ENCODE peak calls at places on chromosome 16, in nine cellular contexts. One of them, this sample, is unnamed.

GRCh38 chr16:19437280-19437679 is 19.6 kb downstream of the TMC5 start:
- DNase-seq in dermis blood vessel endothelial cell: no peak
- DNase-seq in GM23338: no peak
- DNase-seq in naive thymus-derived CD4-positive, alpha-beta T cell: no peak
- DNase-seq in activated CD8-positive, alpha-beta memory T cell treated with anti-CD3 and anti-CD28 coated beads, Interleukin-2, amount 10 ng/mL, durations not matched to agents 7 days and 5 days: no peak
- DNase-seq in A549: no peak
- DNase-seq in psoas muscle: no peak
- DNase-seq in NK-92 treated with Interleukin-12 subunit alpha and Interleukin-12 subunit beta, amount 100 ng/mL, for 24 hours: no peak
- DNase-seq in GM23248: no peak
- DNase-seq in this sample: no peak

GRCh38 chr16:19153876-19154275 is 14.2 kb upstream of the SYT17 start:
- DNase-seq in NK-92 treated with Interleukin-12 subunit alpha and Interleukin-12 subunit beta, amount 100 ng/mL, for 24 hours: no peak
- DNase-seq in GM23248: no peak
- DNase-seq in GM23338: peak; percentile 52
- DNase-seq in psoas muscle: no peak
- DNase-seq in A549: peak; percentile 59
- DNase-seq in activated CD8-positive, alpha-beta memory T cell treated with anti-CD3 and anti-CD28 coated beads, Interleukin-2, amount 10 ng/mL, durations not matched to agents 7 days and 5 days: no peak
- DNase-seq in naive thymus-derived CD4-positive, alpha-beta T cell: no peak
- DNase-seq in dermis blood vessel endothelial cell: peak; percentile 14
- DNase-seq in this sample: no peak

GRCh38 chr16:50522324-50522723 is 25.9 kb upstream of the NKD1 start:
- DNase-seq in A549: no peak
- DNase-seq in GM23338: no peak
- DNase-seq in GM23248: no peak
- DNase-seq in activated CD8-positive, alpha-beta memory T cell treated with anti-CD3 and anti-CD28 coated beads, Interleukin-2, amount 10 ng/mL, durations not matched to agents 7 days and 5 days: no peak
- DNase-seq in naive thymus-derived CD4-positive, alpha-beta T cell: no peak
- DNase-seq in psoas muscle: no peak
- DNase-seq in NK-92 treated with Interleukin-12 subunit alpha and Interleukin-12 subunit beta, amount 100 ng/mL, for 24 hours: no peak
- DNase-seq in dermis blood vessel endothelial cell: no peak
- DNase-seq in this sample: no peak

GRCh38 chr16:15928261-15929104 is 20.9 kb upstream of the ABCC1 start:
- DNase-seq in GM23338: no peak
- DNase-seq in dermis blood vessel endothelial cell: no peak
- DNase-seq in naive thymus-derived CD4-positive, alpha-beta T cell: no peak
- DNase-seq in NK-92 treated with Interleukin-12 subunit alpha and Interleukin-12 subunit beta, amount 100 ng/mL, for 24 hours: no peak
- DNase-seq in psoas muscle: no peak
- DNase-seq in activated CD8-positive, alpha-beta memory T cell treated with anti-CD3 and anti-CD28 coated beads, Interleukin-2, amount 10 ng/mL, durations not matched to agents 7 days and 5 days: no peak
- DNase-seq in GM23248: no peak
- DNase-seq in A549: no peak
- DNase-seq in this sample: no peak

GRCh38 chr16:25109643-25110042 is 1.9 kb upstream of the LCMT1 start:
- DNase-seq in GM23338: no peak
- DNase-seq in naive thymus-derived CD4-positive, alpha-beta T cell: no peak
- DNase-seq in NK-92 treated with Interleukin-12 subunit alpha and Interleukin-12 subunit beta, amount 100 ng/mL, for 24 hours: no peak
- DNase-seq in GM23248: peak; percentile 96
- DNase-seq in A549: peak; percentile 78
- DNase-seq in dermis blood vessel endothelial cell: peak; percentile 97
- DNase-seq in activated CD8-positive, alpha-beta memory T cell treated with anti-CD3 and anti-CD28 coated beads, Interleukin-2, amount 10 ng/mL, durations not matched to agents 7 days and 5 days: no peak
- DNase-seq in psoas muscle: peak; percentile 60
- DNase-seq in this sample: no peak

GRCh38 chr16:47037746-47038458 is 64.4 kb upstream of the DNAJA2 start:
- DNase-seq in dermis blood vessel endothelial cell: peak; percentile 85
- DNase-seq in naive thymus-derived CD4-positive, alpha-beta T cell: peak; percentile 83
- DNase-seq in activated CD8-positive, alpha-beta memory T cell treated with anti-CD3 and anti-CD28 coated beads, Interleukin-2, amount 10 ng/mL, durations not matched to agents 7 days and 5 days: peak; percentile 90
- DNase-seq in GM23248: peak; percentile 90
- DNase-seq in psoas muscle: peak; percentile 91
- DNase-seq in GM23338: peak; percentile 88
- DNase-seq in NK-92 treated with Interleukin-12 subunit alpha and Interleukin-12 subunit beta, amount 100 ng/mL, for 24 hours: peak; percentile 20
- DNase-seq in A549: peak; percentile 89
- DNase-seq in this sample: no peak

GRCh38 chr16:21685034-21685455 is 21.3 kb downstream of the OTOA start:
- DNase-seq in GM23248: no peak
- DNase-seq in A549: no peak
- DNase-seq in psoas muscle: no peak
- DNase-seq in dermis blood vessel endothelial cell: peak; percentile 9
- DNase-seq in activated CD8-positive, alpha-beta memory T cell treated with anti-CD3 and anti-CD28 coated beads, Interleukin-2, amount 10 ng/mL, durations not matched to agents 7 days and 5 days: no peak
- DNase-seq in NK-92 treated with Interleukin-12 subunit alpha and Interleukin-12 subunit beta, amount 100 ng/mL, for 24 hours: no peak
- DNase-seq in naive thymus-derived CD4-positive, alpha-beta T cell: no peak
- DNase-seq in GM23338: peak; percentile 70
- DNase-seq in this sample: no peak

GRCh38 chr16:86929149-86929871 is 351.0 kb downstream of the FOXL1 start:
- DNase-seq in GM23338: no peak
- DNase-seq in psoas muscle: no peak
- DNase-seq in GM23248: peak; percentile 77
- DNase-seq in activated CD8-positive, alpha-beta memory T cell treated with anti-CD3 and anti-CD28 coated beads, Interleukin-2, amount 10 ng/mL, durations not matched to agents 7 days and 5 days: no peak
- DNase-seq in NK-92 treated with Interleukin-12 subunit alpha and Interleukin-12 subunit beta, amount 100 ng/mL, for 24 hours: no peak
- DNase-seq in A549: no peak
- DNase-seq in naive thymus-derived CD4-positive, alpha-beta T cell: no peak
- DNase-seq in dermis blood vessel endothelial cell: peak; percentile 89
- DNase-seq in this sample: no peak

GRCh38 chr16:2341456-2342447 is 1.2 kb upstream of the ABCA3 start:
- DNase-seq in GM23248: no peak
- DNase-seq in activated CD8-positive, alpha-beta memory T cell treated with anti-CD3 and anti-CD28 coated beads, Interleukin-2, amount 10 ng/mL, durations not matched to agents 7 days and 5 days: no peak
- DNase-seq in A549: no peak
- DNase-seq in NK-92 treated with Interleukin-12 subunit alpha and Interleukin-12 subunit beta, amount 100 ng/mL, for 24 hours: no peak
- DNase-seq in dermis blood vessel endothelial cell: no peak
- DNase-seq in GM23338: peak; percentile 73
- DNase-seq in psoas muscle: peak; percentile 37
- DNase-seq in naive thymus-derived CD4-positive, alpha-beta T cell: no peak
- DNase-seq in this sample: no peak

GRCh38 chr16:86508028-86508946 is 2.0 kb upstream of the FOXF1 start:
- DNase-seq in GM23248: peak; percentile 36
- DNase-seq in GM23338: peak; percentile 70
- DNase-seq in A549: no peak
- DNase-seq in NK-92 treated with Interleukin-12 subunit alpha and Interleukin-12 subunit beta, amount 100 ng/mL, for 24 hours: no peak
- DNase-seq in dermis blood vessel endothelial cell: peak; percentile 36
- DNase-seq in naive thymus-derived CD4-positive, alpha-beta T cell: no peak
- DNase-seq in activated CD8-positive, alpha-beta memory T cell treated with anti-CD3 and anti-CD28 coated beads, Interleukin-2, amount 10 ng/mL, durations not matched to agents 7 days and 5 days: no peak
- DNase-seq in psoas muscle: no peak
- DNase-seq in this sample: no peak

GRCh38 chr16:89633064-89633631 is 19.7 kb downstream of the DPEP1 start:
- DNase-seq in A549: peak; percentile 72
- DNase-seq in naive thymus-derived CD4-positive, alpha-beta T cell: no peak
- DNase-seq in dermis blood vessel endothelial cell: no peak
- DNase-seq in GM23338: no peak
- DNase-seq in GM23248: peak; percentile 96
- DNase-seq in NK-92 treated with Interleukin-12 subunit alpha and Interleukin-12 subunit beta, amount 100 ng/mL, for 24 hours: no peak
- DNase-seq in psoas muscle: no peak
- DNase-seq in activated CD8-positive, alpha-beta memory T cell treated with anti-CD3 and anti-CD28 coated beads, Interleukin-2, amount 10 ng/mL, durations not matched to agents 7 days and 5 days: no peak
- DNase-seq in this sample: no peak

GRCh38 chr16:66925322-66925840 is at the start of gene RRAD:
- DNase-seq in naive thymus-derived CD4-positive, alpha-beta T cell: no peak
- DNase-seq in GM23338: peak; percentile 50
- DNase-seq in A549: no peak
- DNase-seq in NK-92 treated with Interleukin-12 subunit alpha and Interleukin-12 subunit beta, amount 100 ng/mL, for 24 hours: no peak
- DNase-seq in dermis blood vessel endothelial cell: peak; percentile 29
- DNase-seq in GM23248: peak; percentile 54
- DNase-seq in activated CD8-positive, alpha-beta memory T cell treated with anti-CD3 and anti-CD28 coated beads, Interleukin-2, amount 10 ng/mL, durations not matched to agents 7 days and 5 days: no peak
- DNase-seq in psoas muscle: peak; percentile 80
- DNase-seq in this sample: no peak

GRCh38 chr16:82263456-82264159 is 93.6 kb upstream of the MPHOSPH6 start:
- DNase-seq in GM23248: peak; percentile 64
- DNase-seq in A549: peak; percentile 51
- DNase-seq in NK-92 treated with Interleukin-12 subunit alpha and Interleukin-12 subunit beta, amount 100 ng/mL, for 24 hours: peak; percentile 5
- DNase-seq in GM23338: peak; percentile 80
- DNase-seq in psoas muscle: peak; percentile 20
- DNase-seq in naive thymus-derived CD4-positive, alpha-beta T cell: peak; percentile 20
- DNase-seq in dermis blood vessel endothelial cell: peak; percentile 80
- DNase-seq in activated CD8-positive, alpha-beta memory T cell treated with anti-CD3 and anti-CD28 coated beads, Interleukin-2, amount 10 ng/mL, durations not matched to agents 7 days and 5 days: peak; percentile 64
- DNase-seq in this sample: no peak

GRCh38 chr16:65790768-65791167 is 575.7 kb upstream of the CDH5 start:
- DNase-seq in NK-92 treated with Interleukin-12 subunit alpha and Interleukin-12 subunit beta, amount 100 ng/mL, for 24 hours: no peak
- DNase-seq in GM23338: no peak
- DNase-seq in A549: no peak
- DNase-seq in psoas muscle: no peak
- DNase-seq in dermis blood vessel endothelial cell: no peak
- DNase-seq in naive thymus-derived CD4-positive, alpha-beta T cell: no peak
- DNase-seq in GM23248: no peak
- DNase-seq in activated CD8-positive, alpha-beta memory T cell treated with anti-CD3 and anti-CD28 coated beads, Interleukin-2, amount 10 ng/mL, durations not matched to agents 7 days and 5 days: no peak
- DNase-seq in this sample: no peak

GRCh38 chr16:2836646-2837508 is 6.8 kb downstream of the ZG16B start:
- DNase-seq in NK-92 treated with Interleukin-12 subunit alpha and Interleukin-12 subunit beta, amount 100 ng/mL, for 24 hours: no peak
- DNase-seq in GM23338: no peak
- DNase-seq in psoas muscle: no peak
- DNase-seq in dermis blood vessel endothelial cell: no peak
- DNase-seq in GM23248: peak; percentile 41
- DNase-seq in A549: no peak
- DNase-seq in naive thymus-derived CD4-positive, alpha-beta T cell: no peak
- DNase-seq in activated CD8-positive, alpha-beta memory T cell treated with anti-CD3 and anti-CD28 coated beads, Interleukin-2, amount 10 ng/mL, durations not matched to agents 7 days and 5 days: no peak
- DNase-seq in this sample: no peak

GRCh38 chr16:23508589-23509440 is 1.5 kb downstream of the GGA2 start:
- DNase-seq in psoas muscle: no peak
- DNase-seq in NK-92 treated with Interleukin-12 subunit alpha and Interleukin-12 subunit beta, amount 100 ng/mL, for 24 hours: no peak
- DNase-seq in activated CD8-positive, alpha-beta memory T cell treated with anti-CD3 and anti-CD28 coated beads, Interleukin-2, amount 10 ng/mL, durations not matched to agents 7 days and 5 days: no peak
- DNase-seq in A549: no peak
- DNase-seq in naive thymus-derived CD4-positive, alpha-beta T cell: no peak
- DNase-seq in dermis blood vessel endothelial cell: peak; percentile 29
- DNase-seq in GM23338: peak; percentile 69
- DNase-seq in GM23248: peak; percentile 54
- DNase-seq in this sample: no peak

GRCh38 chr16:67910162-67910561 is 17.1 kb downstream of the PSKH1 start:
- DNase-seq in dermis blood vessel endothelial cell: peak; percentile 55
- DNase-seq in GM23248: peak; percentile 61
- DNase-seq in naive thymus-derived CD4-positive, alpha-beta T cell: no peak
- DNase-seq in psoas muscle: no peak
- DNase-seq in A549: no peak
- DNase-seq in GM23338: no peak
- DNase-seq in activated CD8-positive, alpha-beta memory T cell treated with anti-CD3 and anti-CD28 coated beads, Interleukin-2, amount 10 ng/mL, durations not matched to agents 7 days and 5 days: peak; percentile 73
- DNase-seq in NK-92 treated with Interleukin-12 subunit alpha and Interleukin-12 subunit beta, amount 100 ng/mL, for 24 hours: no peak
- DNase-seq in this sample: no peak

GRCh38 chr16:59543641-59544040 is 809.5 kb upstream of the GOT2 start:
- DNase-seq in dermis blood vessel endothelial cell: no peak
- DNase-seq in GM23338: no peak
- DNase-seq in naive thymus-derived CD4-positive, alpha-beta T cell: no peak
- DNase-seq in NK-92 treated with Interleukin-12 subunit alpha and Interleukin-12 subunit beta, amount 100 ng/mL, for 24 hours: no peak
- DNase-seq in GM23248: peak; percentile 28
- DNase-seq in activated CD8-positive, alpha-beta memory T cell treated with anti-CD3 and anti-CD28 coated beads, Interleukin-2, amount 10 ng/mL, durations not matched to agents 7 days and 5 days: no peak
- DNase-seq in psoas muscle: no peak
- DNase-seq in A549: no peak
- DNase-seq in this sample: no peak

GRCh38 chr16:88634994-88635670 is 3.2 kb upstream of the IL17C start:
- DNase-seq in NK-92 treated with Interleukin-12 subunit alpha and Interleukin-12 subunit beta, amount 100 ng/mL, for 24 hours: no peak
- DNase-seq in GM23338: no peak
- DNase-seq in A549: no peak
- DNase-seq in dermis blood vessel endothelial cell: peak; percentile 25
- DNase-seq in psoas muscle: no peak
- DNase-seq in activated CD8-positive, alpha-beta memory T cell treated with anti-CD3 and anti-CD28 coated beads, Interleukin-2, amount 10 ng/mL, durations not matched to agents 7 days and 5 days: no peak
- DNase-seq in GM23248: peak; percentile 36
- DNase-seq in naive thymus-derived CD4-positive, alpha-beta T cell: no peak
- DNase-seq in this sample: no peak

GRCh38 chr16:51982715-51983680 is 563.9 kb downstream of the TOX3 start:
- DNase-seq in activated CD8-positive, alpha-beta memory T cell treated with anti-CD3 and anti-CD28 coated beads, Interleukin-2, amount 10 ng/mL, durations not matched to agents 7 days and 5 days: peak; percentile 44
- DNase-seq in psoas muscle: no peak
- DNase-seq in dermis blood vessel endothelial cell: peak; percentile 80
- DNase-seq in GM23338: peak; percentile 89
- DNase-seq in GM23248: peak; percentile 73
- DNase-seq in naive thymus-derived CD4-positive, alpha-beta T cell: no peak
- DNase-seq in A549: peak; percentile 25
- DNase-seq in NK-92 treated with Interleukin-12 subunit alpha and Interleukin-12 subunit beta, amount 100 ng/mL, for 24 hours: peak; percentile 27
- DNase-seq in this sample: no peak

GRCh38 chr16:87344931-87345631 is 27.9 kb upstream of the C16orf95 start:
- DNase-seq in dermis blood vessel endothelial cell: peak; percentile 15
- DNase-seq in GM23248: no peak
- DNase-seq in GM23338: peak; percentile 36
- DNase-seq in A549: no peak
- DNase-seq in naive thymus-derived CD4-positive, alpha-beta T cell: peak; percentile 61
- DNase-seq in NK-92 treated with Interleukin-12 subunit alpha and Interleukin-12 subunit beta, amount 100 ng/mL, for 24 hours: no peak
- DNase-seq in activated CD8-positive, alpha-beta memory T cell treated with anti-CD3 and anti-CD28 coated beads, Interleukin-2, amount 10 ng/mL, durations not matched to agents 7 days and 5 days: peak; percentile 79
- DNase-seq in psoas muscle: no peak
- DNase-seq in this sample: no peak

GRCh38 chr16:56190903-56191806 is at the start of gene GNAO1:
- DNase-seq in psoas muscle: peak; percentile 74
- DNase-seq in dermis blood vessel endothelial cell: peak; percentile 41
- DNase-seq in GM23338: peak; percentile 86
- DNase-seq in NK-92 treated with Interleukin-12 subunit alpha and Interleukin-12 subunit beta, amount 100 ng/mL, for 24 hours: peak; percentile 12
- DNase-seq in activated CD8-positive, alpha-beta memory T cell treated with anti-CD3 and anti-CD28 coated beads, Interleukin-2, amount 10 ng/mL, durations not matched to agents 7 days and 5 days: peak; percentile 55
- DNase-seq in naive thymus-derived CD4-positive, alpha-beta T cell: no peak
- DNase-seq in A549: peak; percentile 46
- DNase-seq in GM23248: peak; percentile 62
- DNase-seq in this sample: no peak

GRCh38 chr16:84751947-84752346 is 52.1 kb downstream of the USP10 start:
- DNase-seq in psoas muscle: no peak
- DNase-seq in dermis blood vessel endothelial cell: peak; percentile 33
- DNase-seq in NK-92 treated with Interleukin-12 subunit alpha and Interleukin-12 subunit beta, amount 100 ng/mL, for 24 hours: peak; percentile 7
- DNase-seq in GM23338: no peak
- DNase-seq in A549: no peak
- DNase-seq in naive thymus-derived CD4-positive, alpha-beta T cell: no peak
- DNase-seq in GM23248: peak; percentile 42
- DNase-seq in activated CD8-positive, alpha-beta memory T cell treated with anti-CD3 and anti-CD28 coated beads, Interleukin-2, amount 10 ng/mL, durations not matched to agents 7 days and 5 days: peak; percentile 64
- DNase-seq in this sample: no peak

GRCh38 chr16:83318390-83318789 is 489.4 kb upstream of the HSBP1 start:
- DNase-seq in psoas muscle: no peak
- DNase-seq in A549: no peak
- DNase-seq in dermis blood vessel endothelial cell: no peak
- DNase-seq in GM23248: no peak
- DNase-seq in activated CD8-positive, alpha-beta memory T cell treated with anti-CD3 and anti-CD28 coated beads, Interleukin-2, amount 10 ng/mL, durations not matched to agents 7 days and 5 days: no peak
- DNase-seq in NK-92 treated with Interleukin-12 subunit alpha and Interleukin-12 subunit beta, amount 100 ng/mL, for 24 hours: no peak
- DNase-seq in naive thymus-derived CD4-positive, alpha-beta T cell: no peak
- DNase-seq in GM23338: no peak
- DNase-seq in this sample: no peak

GRCh38 chr16:22356930-22357634 is 17.3 kb downstream of the CDR2 start:
- DNase-seq in naive thymus-derived CD4-positive, alpha-beta T cell: no peak
- DNase-seq in psoas muscle: no peak
- DNase-seq in A549: no peak
- DNase-seq in dermis blood vessel endothelial cell: no peak
- DNase-seq in GM23248: no peak
- DNase-seq in GM23338: no peak
- DNase-seq in activated CD8-positive, alpha-beta memory T cell treated with anti-CD3 and anti-CD28 coated beads, Interleukin-2, amount 10 ng/mL, durations not matched to agents 7 days and 5 days: no peak
- DNase-seq in NK-92 treated with Interleukin-12 subunit alpha and Interleukin-12 subunit beta, amount 100 ng/mL, for 24 hours: no peak
- DNase-seq in this sample: no peak

GRCh38 chr16:81852347-81852746 is 73.3 kb downstream of the PLCG2 start:
- DNase-seq in GM23338: no peak
- DNase-seq in activated CD8-positive, alpha-beta memory T cell treated with anti-CD3 and anti-CD28 coated beads, Interleukin-2, amount 10 ng/mL, durations not matched to agents 7 days and 5 days: no peak
- DNase-seq in NK-92 treated with Interleukin-12 subunit alpha and Interleukin-12 subunit beta, amount 100 ng/mL, for 24 hours: no peak
- DNase-seq in GM23248: no peak
- DNase-seq in naive thymus-derived CD4-positive, alpha-beta T cell: no peak
- DNase-seq in A549: no peak
- DNase-seq in dermis blood vessel endothelial cell: no peak
- DNase-seq in psoas muscle: no peak
- DNase-seq in this sample: no peak

GRCh38 chr16:67723151-67723915 is 4.2 kb upstream of the GFOD2 start:
- DNase-seq in GM23248: peak; percentile 94
- DNase-seq in GM23338: no peak
- DNase-seq in activated CD8-positive, alpha-beta memory T cell treated with anti-CD3 and anti-CD28 coated beads, Interleukin-2, amount 10 ng/mL, durations not matched to agents 7 days and 5 days: no peak
- DNase-seq in naive thymus-derived CD4-positive, alpha-beta T cell: no peak
- DNase-seq in A549: no peak
- DNase-seq in psoas muscle: no peak
- DNase-seq in NK-92 treated with Interleukin-12 subunit alpha and Interleukin-12 subunit beta, amount 100 ng/mL, for 24 hours: no peak
- DNase-seq in dermis blood vessel endothelial cell: no peak
- DNase-seq in this sample: no peak

GRCh38 chr16:14958970-14959369 is 15.9 kb upstream of the PDXDC1 start:
- DNase-seq in naive thymus-derived CD4-positive, alpha-beta T cell: no peak
- DNase-seq in dermis blood vessel endothelial cell: no peak
- DNase-seq in NK-92 treated with Interleukin-12 subunit alpha and Interleukin-12 subunit beta, amount 100 ng/mL, for 24 hours: no peak
- DNase-seq in activated CD8-positive, alpha-beta memory T cell treated with anti-CD3 and anti-CD28 coated beads, Interleukin-2, amount 10 ng/mL, durations not matched to agents 7 days and 5 days: no peak
- DNase-seq in psoas muscle: no peak
- DNase-seq in GM23338: peak; percentile 10
- DNase-seq in A549: no peak
- DNase-seq in GM23248: peak; percentile 34
- DNase-seq in this sample: no peak

GRCh38 chr16:81804134-81804610 is 25.1 kb downstream of the PLCG2 start:
- DNase-seq in psoas muscle: no peak
- DNase-seq in NK-92 treated with Interleukin-12 subunit alpha and Interleukin-12 subunit beta, amount 100 ng/mL, for 24 hours: no peak
- DNase-seq in activated CD8-positive, alpha-beta memory T cell treated with anti-CD3 and anti-CD28 coated beads, Interleukin-2, amount 10 ng/mL, durations not matched to agents 7 days and 5 days: no peak
- DNase-seq in dermis blood vessel endothelial cell: no peak
- DNase-seq in A549: no peak
- DNase-seq in naive thymus-derived CD4-positive, alpha-beta T cell: no peak
- DNase-seq in GM23338: no peak
- DNase-seq in GM23248: no peak
- DNase-seq in this sample: no peak

GRCh38 chr16:85607331-85607765 is 5.8 kb upstream of the GSE1 start:
- DNase-seq in GM23338: peak; percentile 95
- DNase-seq in psoas muscle: no peak
- DNase-seq in dermis blood vessel endothelial cell: no peak
- DNase-seq in NK-92 treated with Interleukin-12 subunit alpha and Interleukin-12 subunit beta, amount 100 ng/mL, for 24 hours: no peak
- DNase-seq in GM23248: no peak
- DNase-seq in activated CD8-positive, alpha-beta memory T cell treated with anti-CD3 and anti-CD28 coated beads, Interleukin-2, amount 10 ng/mL, durations not matched to agents 7 days and 5 days: no peak
- DNase-seq in A549: no peak
- DNase-seq in naive thymus-derived CD4-positive, alpha-beta T cell: no peak
- DNase-seq in this sample: no peak

This sample was measured in vagina.